ENCODE peak calls at places on chromosome 9, in six cellular contexts. Q is astrocyte of the spinal cord; Y is stimulated activated CD4-positive, alpha-beta T cell treated with anti-CD3 and anti-CD28 coated beads, Interleukin-4, amount 100 ng/mL, for 48 hours; G is GM12878; S is activated T-helper 1 cell treated with Interleukin-2 at 50 U/mL for 16 hours; A is astrocyte. V is an unnamed sample.

GRCh38 chr9:98810106-98810840 is 2.8 kb downstream of the GALNT12 start:
- DNase-seq in Q (no peak), Y (no peak), G (no peak), S (no peak), A (no peak), V (no peak)

GRCh38 chr9:1018121-1018520 is 32.0 kb upstream of the DMRT2 start:
- DNase-seq in Q (no peak), Y (no peak), G (no peak), S (no peak), A (no peak), V (peak; percentile 40)

GRCh38 chr9:109320338-109320733 is 523 bp downstream of the EPB41L4B start:
- DNase-seq in Q (no peak), Y (no peak), G (no peak), S (no peak), A (no peak), V (no peak)

GRCh38 chr9:109600142-109600541 is 102.0 kb upstream of the PTPN3 start:
- DNase-seq in Q (peak; percentile 99), Y (no peak), G (no peak), S (no peak), A (peak; percentile 99), V (no peak)

GRCh38 chr9:134968011-134968822 is 50.5 kb upstream of the FCN1 start:
- DNase-seq in Q (peak; percentile 0), Y (no peak), G (no peak), S (no peak), A (peak; percentile 10), V (no peak)

GRCh38 chr9:38067892-38068615 is 973 bp downstream of the SHB start:
- DNase-seq in Q (no peak), Y (no peak), G (no peak), S (no peak), A (no peak), V (no peak)

GRCh38 chr9:123395276-123396006 is 39.4 kb downstream of the CRB2 start:
- DNase-seq in Q (no peak), Y (no peak), G (no peak), S (no peak), A (no peak), V (no peak)

GRCh38 chr9:76657265-76657664 is 107.0 kb upstream of the PCA3 start:
- DNase-seq in Q (peak; percentile 25), Y (no peak), G (no peak), S (no peak), A (peak; percentile 33), V (no peak)

GRCh38 chr9:134943836-134944235 is 26.1 kb upstream of the FCN1 start:
- DNase-seq in Q (no peak), Y (no peak), G (no peak), S (no peak), A (no peak), V (no peak)

GRCh38 chr9:95857896-95858295 is 17.6 kb upstream of the ERCC6L2 start:
- DNase-seq in Q (no peak), Y (no peak), G (peak; percentile 38), S (no peak), A (no peak), V (no peak)

GRCh38 chr9:134662143-134662876 is 20.7 kb downstream of the COL5A1 start:
- DNase-seq in Q (peak; percentile 87), Y (no peak), G (no peak), S (no peak), A (peak; percentile 87), V (no peak)